ENCODE peak calls at places on chromosomes 13 and 19, in eight cellular contexts. J, P, I, G, H, W, U and M are unnamed samples.

GRCh38 chr19:47056416-47056815 is 8.0 kb upstream of the TMEM160 start:
- ATAC-seq in J (no peak), P (no peak), I (no peak), G (no peak), H (no peak), W (no peak), U (no peak), M (no peak)

GRCh38 chr13:100725472-100725871 is 50.9 kb upstream of the TMTC4 start:
- ATAC-seq in J (peak), P (no peak), I (no peak), G (no peak), H (no peak), W (no peak), U (no peak), M (no peak)

GRCh38 chr13:45492538-45492937 is 27.8 kb downstream of the COG3 start:
- ATAC-seq in J (no peak), P (no peak), I (no peak), G (no peak), H (no peak), W (no peak), U (no peak), M (no peak)

GRCh38 chr13:109708014-109708617 is 78.3 kb downstream of the IRS2 start:
- ATAC-seq in J (peak), P (peak), I (no peak), G (no peak), H (peak), W (no peak), U (no peak), M (no peak)

GRCh38 chr19:57905258-57905657 is 11.1 kb downstream of the ZNF417 start:
- ATAC-seq in J (no peak), P (no peak), I (no peak), G (no peak), H (no peak), W (no peak), U (no peak), M (no peak)

GRCh38 chr13:72960541-72960940 is 98.3 kb upstream of the KLF5 start:
- ATAC-seq in J (no peak), P (no peak), I (peak), G (peak), H (no peak), W (no peak), U (peak), M (peak)

GRCh38 chr13:77719128-77719527 is 21.6 kb downstream of the SLAIN1 start:
- ATAC-seq in J (no peak), P (no peak), I (no peak), G (no peak), H (no peak), W (no peak), U (no peak), M (no peak)

GRCh38 chr13:43933378-43933777 is 53.7 kb downstream of the LACC1 start:
- ATAC-seq in J (peak), P (no peak), I (no peak), G (no peak), H (no peak), W (no peak), U (no peak), M (no peak)

GRCh38 chr13:79626924-79627323 is 146.0 kb downstream of the NDFIP2 start:
- ATAC-seq in J (no peak), P (no peak), I (no peak), G (peak), H (no peak), W (no peak), U (no peak), M (no peak)

GRCh38 chr19:16425019-16425418 is 46.8 kb downstream of the EPS15L1 start:
- ATAC-seq in J (no peak), P (no peak), I (no peak), G (no peak), H (no peak), W (no peak), U (no peak), M (no peak)

GRCh38 chr19:7476941-7477494 is 11.8 kb downstream of the PEX11G start:
- ATAC-seq in J (no peak), P (no peak), I (no peak), G (no peak), H (no peak), W (no peak), U (no peak), M (no peak)

GRCh38 chr19:31880283-31880682 is 465.1 kb upstream of the ZNF507 start:
- ATAC-seq in J (no peak), P (no peak), I (no peak), G (no peak), H (no peak), W (no peak), U (no peak), M (no peak)

GRCh38 chr13:60765700-60766411 is 368.8 kb downstream of the TDRD3 start:
- ATAC-seq in J (no peak), P (no peak), I (no peak), G (peak), H (no peak), W (no peak), U (peak), M (no peak)

GRCh38 chr13:46165485-46166220 is 16.3 kb downstream of the LCP1 start:
- ATAC-seq in J (peak), P (peak), I (no peak), G (no peak), H (peak), W (peak), U (no peak), M (no peak)